ENCODE peak calls at places on chromosomes 2 and 18, in seven cellular contexts. W is SJSA1, L is PC-9, Y is tibial artery, A is fibroblast of lung, M is NB4, R is AG10803. T is an unnamed sample.
A peak's percentile ranks its signal among the peaks of the same experiment; 100 is the strongest.

GRCh38 chr2:148658807-148659722 is 14.5 kb downstream of the EPC2 start:
- DNase-seq in W (no peak), L (peak; percentile 73), Y (no peak), A (peak; percentile 55), M (peak; percentile 62), R (peak; percentile 56), T (peak; percentile 81)

GRCh38 chr2:191811807-191812602 is 34.9 kb downstream of the CAVIN2 start:
- DNase-seq in W (peak; percentile 53), L (peak; percentile 39), Y (peak; percentile 53), A (peak; percentile 59), M (peak; percentile 62), R (peak; percentile 64), T (peak; percentile 76)

GRCh38 chr2:196985524-196986183 is 59.1 kb upstream of the PGAP1 start:
- DNase-seq in W (no peak), L (no peak), Y (no peak), A (no peak), M (peak; percentile 84), R (no peak), T (no peak)

GRCh38 chr2:231640646-231641111 is 48.0 kb downstream of the TEX44 start:
- DNase-seq in W (peak; percentile 73), L (no peak), Y (peak; percentile 80), A (peak; percentile 35), M (peak; percentile 74), R (peak; percentile 52), T (peak; percentile 30)

GRCh38 chr2:231674587-231675334 is 33.6 kb upstream of the PTMA start:
- DNase-seq in W (peak; percentile 77), L (peak; percentile 48), Y (peak; percentile 57), A (peak; percentile 41), M (peak; percentile 88), R (peak; percentile 53), T (peak; percentile 60)

GRCh38 chr2:9247786-9248185 is 41.2 kb downstream of the ASAP2 start:
- DNase-seq in W (no peak), L (no peak), Y (no peak), A (no peak), M (no peak), R (no peak), T (peak; percentile 67)

GRCh38 chr18:68979737-68980136 is 181.9 kb downstream of the CCDC102B start:
- DNase-seq in W (no peak), L (no peak), Y (no peak), A (no peak), M (no peak), R (no peak), T (no peak)

GRCh38 chr18:37483221-37483971 is 82.2 kb downstream of the CELF4 start:
- DNase-seq in W (no peak), L (no peak), Y (no peak), A (peak; percentile 14), M (peak; percentile 32), R (peak; percentile 2), T (peak; percentile 12)

GRCh38 chr18:37385846-37386435 is 179.7 kb downstream of the CELF4 start:
- DNase-seq in W (no peak), L (no peak), Y (no peak), A (peak; percentile 13), M (peak; percentile 34), R (peak; percentile 35), T (peak; percentile 42)

GRCh38 chr2:113973856-113974255 is 84.0 kb downstream of the ACTR3 start:
- DNase-seq in W (no peak), L (no peak), Y (no peak), A (no peak), M (no peak), R (no peak), T (no peak)

GRCh38 chr2:41948397-41948763 is 99.4 kb upstream of the PKDCC start:
- DNase-seq in W (no peak), L (no peak), Y (no peak), A (no peak), M (no peak), R (no peak), T (no peak)

GRCh38 chr2:41950440-41950960 is 97.3 kb upstream of the PKDCC start:
- DNase-seq in W (no peak), L (no peak), Y (no peak), A (no peak), M (no peak), R (no peak), T (no peak)

GRCh38 chr2:41949091-41949490 is 98.7 kb upstream of the PKDCC start:
- DNase-seq in W (no peak), L (no peak), Y (no peak), A (no peak), M (no peak), R (no peak), T (no peak)

GRCh38 chr2:41947701-41948396 is 100.0 kb upstream of the PKDCC start:
- DNase-seq in W (no peak), L (no peak), Y (no peak), A (no peak), M (no peak), R (no peak), T (peak; percentile 82)

GRCh38 chr2:41949541-41950439 is 98.0 kb upstream of the PKDCC start:
- DNase-seq in W (no peak), L (no peak), Y (no peak), A (no peak), M (no peak), R (no peak), T (no peak)
- H3K4me3 ChIP-seq in W (no peak overlapping the region), L (no peak overlapping the region), Y (no peak overlapping the region), A (no peak overlapping the region), M (no peak overlapping the region), R (no peak overlapping the region), T (no peak overlapping the region)

DNA sequence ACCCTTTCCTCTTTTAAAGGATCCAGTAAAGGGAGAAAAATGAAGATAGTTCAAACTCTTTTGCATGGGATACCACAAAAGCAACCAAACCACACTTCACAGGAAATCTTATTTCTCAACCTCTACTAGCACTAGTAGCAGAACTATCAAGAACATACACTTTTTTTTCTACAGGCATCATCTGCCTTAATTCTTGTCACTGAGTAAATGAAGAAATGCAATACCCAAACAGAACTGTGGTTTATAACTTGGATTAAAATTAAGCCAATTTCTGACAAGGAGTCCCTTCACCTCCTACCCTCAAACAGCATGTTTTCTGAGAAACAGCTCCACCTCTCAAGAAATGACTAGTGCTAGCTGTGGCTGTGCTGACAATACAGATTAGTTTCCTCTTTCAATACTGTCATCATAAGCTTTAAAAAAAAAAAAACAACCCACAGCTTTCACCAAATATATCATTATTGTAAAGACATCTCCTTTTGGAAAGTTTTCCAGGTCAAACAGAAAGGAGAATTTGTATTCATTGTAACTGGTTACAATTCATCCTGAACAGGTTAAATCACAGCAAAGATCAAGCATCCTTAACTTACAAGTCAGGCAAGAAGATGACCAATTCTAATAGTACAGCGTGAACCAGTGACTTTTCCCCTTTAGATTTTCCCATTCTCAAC is 44.4 kb downstream of the PTPN2 start:
- DNase-seq in W (no peak), L (no peak), Y (no peak), A (peak; percentile 34), M (peak; percentile 76), R (peak; percentile 60), T (peak; percentile 83)
- H3K4me3 ChIP-seq in W (no peak overlapping the region), L (peak overlapping the region; percentile 33), Y (no peak overlapping the region), A (no peak overlapping the region), M (no peak overlapping the region), R (no peak overlapping the region), T (no peak overlapping the region)

GRCh38 chr2:46333912-46334311 is 36.7 kb downstream of the EPAS1 start:
- DNase-seq in W (no peak), L (no peak), Y (peak; percentile 42), A (no peak), M (no peak), R (peak; percentile 41), T (peak; percentile 54)

GRCh38 chr2:46335404-46335965 is 38.3 kb downstream of the EPAS1 start:
- DNase-seq in W (peak; percentile 63), L (no peak), Y (peak; percentile 64), A (peak; percentile 72), M (no peak), R (peak; percentile 83), T (peak; percentile 80)

GRCh38 chr2:46332686-46333281 is 35.6 kb downstream of the EPAS1 start:
- DNase-seq in W (no peak), L (no peak), Y (no peak), A (no peak), M (no peak), R (peak; percentile 77), T (peak; percentile 72)

GRCh38 chr2:46335966-46336436 is 38.8 kb downstream of the EPAS1 start:
- DNase-seq in W (no peak), L (peak; percentile 63), Y (no peak), A (no peak), M (no peak), R (peak; percentile 51), T (peak; percentile 56)

DNA sequence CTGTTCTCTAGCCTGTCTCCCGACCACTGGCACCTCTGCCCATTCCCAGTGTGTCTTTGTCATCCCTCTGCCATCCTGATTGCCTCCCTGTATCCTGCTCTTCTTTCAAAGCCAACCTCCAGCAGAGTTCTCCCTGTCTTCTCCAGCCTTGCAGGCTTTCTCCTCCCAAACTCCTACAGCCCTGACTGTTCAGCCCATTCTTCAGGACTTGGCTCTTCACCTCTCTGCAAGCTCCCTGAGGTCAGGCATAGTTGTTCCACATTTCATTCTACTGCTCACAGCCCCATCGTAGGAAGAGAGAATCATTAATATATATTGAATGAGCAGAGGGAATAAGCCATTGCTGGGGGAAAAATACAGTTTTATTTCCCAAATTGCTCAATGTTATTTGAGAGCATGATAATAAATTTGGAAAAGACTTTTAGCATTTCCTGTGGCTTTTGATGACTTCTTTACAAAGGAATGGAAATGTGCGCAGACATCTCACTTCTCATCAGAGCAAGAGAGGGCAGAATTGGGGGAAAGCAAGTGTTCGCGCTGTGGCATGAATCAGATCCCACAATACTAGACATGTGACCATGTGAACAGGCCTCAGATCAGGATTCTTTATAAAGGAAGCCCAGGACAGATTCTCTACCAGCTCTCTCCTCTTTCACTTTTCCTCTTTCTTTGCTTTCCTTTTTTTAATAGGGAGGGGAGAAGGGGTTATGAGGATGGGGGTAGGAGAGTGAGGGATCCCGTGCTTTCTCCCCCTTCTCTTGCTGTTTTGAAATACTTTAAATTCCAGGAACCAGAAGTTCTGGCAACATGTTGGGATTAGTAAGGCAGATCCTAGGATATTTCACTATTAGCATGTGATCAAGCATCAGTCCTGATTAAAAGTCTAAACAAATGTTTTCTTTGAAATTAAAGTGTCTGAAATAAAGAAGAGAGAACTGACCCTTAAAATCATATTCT is 37.5 kb downstream of the EPAS1 start:
- DNase-seq in W (peak; percentile 65), L (no peak), Y (no peak), A (peak; percentile 96), M (no peak), R (peak; percentile 99), T (peak; percentile 95)
- H3K4me3 ChIP-seq in W (peak overlapping the region; percentile 12), L (no peak overlapping the region), Y (peak overlapping the region; percentile 48), A (peak overlapping the region; percentile 33), M (no peak overlapping the region), R (peak overlapping the region; percentile 55), T (peak overlapping the region; percentile 26)

GRCh38 chr2:45669109-45669508 is 17.6 kb downstream of the PRKCE start:
- DNase-seq in W (no peak), L (no peak), Y (no peak), A (peak; percentile 89), M (no peak), R (no peak), T (peak; percentile 88)
- H3K4me3 ChIP-seq in W (no peak overlapping the region), L (no peak overlapping the region), Y (no peak overlapping the region), A (no peak overlapping the region), M (no peak overlapping the region), R (no peak overlapping the region), T (no peak overlapping the region)